ENCODE peak calls at places on chromosome 14, in ten cellular contexts. P is EL; F is HTR-8/SVneo; K is activated CD4-positive, alpha-beta T cell treated with anti-CD3 and anti-CD28 coated beads for 48 hours; O is NCI-H2171; U is ecto neural progenitor cell; N is heart right ventricle; W is A549; J is stimulated activated CD8-positive, alpha-beta memory T cell treated with anti-CD3 and anti-CD28 coated beads, Interleukin-15, amount 100 ng/mL, for 1 hour; X is left cardiac atrium. S is an unnamed sample.

GRCh38 chr14:93343266-93343665 is 3.7 kb upstream of the COX8C start:
- DNase-seq in P (no peak), F (no peak), K (no peak), O (no peak), U (no peak), N (no peak), W (no peak), J (no peak), X (no peak), S (no peak)

GRCh38 chr14:51501746-51502145 is 150.0 kb upstream of the FRMD6 start:
- DNase-seq in P (no peak), F (no peak), K (no peak), O (no peak), U (no peak), N (no peak), W (no peak), J (no peak), X (no peak), S (no peak)

GRCh38 chr14:61226015-61226654 is 55.0 kb downstream of the TMEM30B start:
- DNase-seq in P (no peak), F (no peak), K (no peak), O (no peak), U (no peak), N (no peak), W (no peak), J (no peak), X (no peak), S (no peak)

GRCh38 chr14:99688210-99688581 is 4.1 kb downstream of the CYP46A1 start:
- DNase-seq in P (no peak), F (no peak), K (no peak), O (no peak), U (no peak), N (no peak), W (no peak), J (no peak), X (no peak), S (no peak)

GRCh38 chr14:83467811-83468210 is 1934.2 kb upstream of the SEL1L start:
- DNase-seq in P (peak), F (no peak), K (no peak), O (no peak), U (no peak), N (no peak), W (no peak), J (no peak), X (no peak), S (no peak)

GRCh38 chr14:101554991-101555668 is 6.2 kb upstream of the DIO3 start:
- DNase-seq in P (no peak), F (no peak), K (no peak), O (no peak), U (no peak), N (no peak), W (no peak), J (no peak), X (no peak), S (no peak)

GRCh38 chr14:55749201-55749812 is 169.3 kb downstream of the KTN1 start:
- DNase-seq in P (peak), F (no peak), K (no peak), O (peak), U (no peak), N (no peak), W (peak), J (no peak), X (no peak), S (no peak)

GRCh38 chr14:67837011-67837624 is 17.5 kb downstream of the RAD51B start:
- DNase-seq in P (peak), F (peak), K (peak), O (peak), U (no peak), N (peak), W (peak), J (peak), X (peak), S (no peak)

GRCh38 chr14:96204151-96205058 is at the start of gene BDKRB2:
- DNase-seq in P (peak), F (peak), K (peak), O (peak), U (peak), N (peak), W (peak), J (no peak), X (peak), S (no peak)

S was measured in esophagus squamous epithelium.